ENCODE peak calls at places on chromosomes 1 and 21, in six cellular contexts. One of them, this sample, is unnamed.

GRCh38 chr1:101175886-101176285 is 60.9 kb upstream of the S1PR1 start:
- DNase-seq in body of pancreas: no peak
- DNase-seq in prostate gland: no peak
- DNase-seq in RWPE2: no peak
- DNase-seq in MM.1S: no peak
- DNase-seq in fibroblast of lung: peak; percentile 10
- DNase-seq in this sample: no peak

GRCh38 chr1:203661572-203661971 is 34.9 kb downstream of the ATP2B4 start:
- DNase-seq in body of pancreas: peak; percentile 91
- DNase-seq in prostate gland: no peak
- DNase-seq in RWPE2: no peak
- DNase-seq in MM.1S: no peak
- DNase-seq in fibroblast of lung: no peak
- DNase-seq in this sample: no peak

GRCh38 chr1:221712198-221712684 is 29.6 kb downstream of the DUSP10 start:
- DNase-seq in body of pancreas: no peak
- DNase-seq in prostate gland: no peak
- DNase-seq in RWPE2: no peak
- DNase-seq in MM.1S: no peak
- DNase-seq in fibroblast of lung: peak; percentile 97
- DNase-seq in this sample: peak; percentile 51

GRCh38 chr1:11690669-11691301 is 725 bp upstream of the DRAXIN start:
- DNase-seq in body of pancreas: no peak
- DNase-seq in prostate gland: no peak
- DNase-seq in RWPE2: no peak
- DNase-seq in MM.1S: no peak
- DNase-seq in fibroblast of lung: no peak
- DNase-seq in this sample: no peak

GRCh38 chr1:109392788-109393580 is 4.7 kb downstream of the SORT1 start:
- DNase-seq in body of pancreas: peak; percentile 63
- DNase-seq in prostate gland: peak; percentile 70
- DNase-seq in RWPE2: no peak
- DNase-seq in MM.1S: no peak
- DNase-seq in fibroblast of lung: peak; percentile 56
- DNase-seq in this sample: peak; percentile 31

GRCh38 chr1:17485280-17485679 is 45.8 kb upstream of the RCC2 start:
- DNase-seq in body of pancreas: peak; percentile 23
- DNase-seq in prostate gland: no peak
- DNase-seq in RWPE2: no peak
- DNase-seq in MM.1S: peak; percentile 37
- DNase-seq in fibroblast of lung: no peak
- DNase-seq in this sample: peak; percentile 38

GRCh38 chr1:177008653-177009052 is 155.9 kb downstream of the ASTN1 start:
- DNase-seq in body of pancreas: no peak
- DNase-seq in prostate gland: no peak
- DNase-seq in RWPE2: no peak
- DNase-seq in MM.1S: no peak
- DNase-seq in fibroblast of lung: no peak
- DNase-seq in this sample: no peak

GRCh38 chr1:91608876-91609275 is 108.2 kb downstream of the CDC7 start:
- DNase-seq in body of pancreas: no peak
- DNase-seq in prostate gland: no peak
- DNase-seq in RWPE2: no peak
- DNase-seq in MM.1S: no peak
- DNase-seq in fibroblast of lung: peak; percentile 55
- DNase-seq in this sample: peak; percentile 6

GRCh38 chr1:92679980-92680379 is 104.9 kb downstream of the EVI5 start:
- DNase-seq in body of pancreas: no peak
- DNase-seq in prostate gland: no peak
- DNase-seq in RWPE2: no peak
- DNase-seq in MM.1S: no peak
- DNase-seq in fibroblast of lung: no peak
- DNase-seq in this sample: no peak

GRCh38 chr1:183966487-183966886 is 71.0 kb downstream of the COLGALT2 start:
- DNase-seq in body of pancreas: no peak
- DNase-seq in prostate gland: no peak
- DNase-seq in RWPE2: no peak
- DNase-seq in MM.1S: no peak
- DNase-seq in fibroblast of lung: no peak
- DNase-seq in this sample: no peak

GRCh38 chr1:209651148-209651547 is 1.1 kb downstream of the LAMB3 start:
- DNase-seq in body of pancreas: peak; percentile 73
- DNase-seq in prostate gland: peak; percentile 68
- DNase-seq in RWPE2: no peak
- DNase-seq in MM.1S: peak; percentile 44
- DNase-seq in fibroblast of lung: peak; percentile 75
- DNase-seq in this sample: peak; percentile 99

GRCh38 chr1:53390261-53390660 is 62.4 kb upstream of the LRP8 start:
- DNase-seq in body of pancreas: peak; percentile 22
- DNase-seq in prostate gland: peak; percentile 32
- DNase-seq in RWPE2: no peak
- DNase-seq in MM.1S: no peak
- DNase-seq in fibroblast of lung: no peak
- DNase-seq in this sample: no peak

GRCh38 chr1:19197849-19198248 is 12.2 kb downstream of the UBR4 start:
- DNase-seq in body of pancreas: no peak
- DNase-seq in prostate gland: no peak
- DNase-seq in RWPE2: no peak
- DNase-seq in MM.1S: no peak
- DNase-seq in fibroblast of lung: no peak
- DNase-seq in this sample: no peak

GRCh38 chr1:99645199-99645598 is 714 bp upstream of the PALMD start:
- DNase-seq in body of pancreas: peak; percentile 28
- DNase-seq in prostate gland: peak; percentile 68
- DNase-seq in RWPE2: no peak
- DNase-seq in MM.1S: no peak
- DNase-seq in fibroblast of lung: peak; percentile 57
- DNase-seq in this sample: peak; percentile 97

GRCh38 chr1:230891413-230891812 is 23.1 kb upstream of the C1orf198 start:
- DNase-seq in body of pancreas: no peak
- DNase-seq in prostate gland: no peak
- DNase-seq in RWPE2: no peak
- DNase-seq in MM.1S: no peak
- DNase-seq in fibroblast of lung: no peak
- DNase-seq in this sample: peak; percentile 43

GRCh38 chr1:22808186-22808845 is 97.7 kb downstream of the EPHB2 start:
- DNase-seq in body of pancreas: no peak
- DNase-seq in prostate gland: no peak
- DNase-seq in RWPE2: no peak
- DNase-seq in MM.1S: no peak
- DNase-seq in fibroblast of lung: peak; percentile 94
- DNase-seq in this sample: peak; percentile 33

GRCh38 chr1:31786366-31787060 is 22.4 kb upstream of the ADGRB2 start:
- DNase-seq in body of pancreas: no peak
- DNase-seq in prostate gland: no peak
- DNase-seq in RWPE2: peak; percentile 45
- DNase-seq in MM.1S: no peak
- DNase-seq in fibroblast of lung: no peak
- DNase-seq in this sample: no peak

GRCh38 chr1:77220687-77221463 is 1.6 kb upstream of the PIGK start:
- DNase-seq in body of pancreas: no peak
- DNase-seq in prostate gland: no peak
- DNase-seq in RWPE2: no peak
- DNase-seq in MM.1S: no peak
- DNase-seq in fibroblast of lung: peak; percentile 77
- DNase-seq in this sample: peak; percentile 72

GRCh38 chr1:8477199-8477982 is 159.5 kb downstream of the SLC45A1 start:
- DNase-seq in body of pancreas: no peak
- DNase-seq in prostate gland: no peak
- DNase-seq in RWPE2: no peak
- DNase-seq in MM.1S: peak; percentile 90
- DNase-seq in fibroblast of lung: peak; percentile 81
- DNase-seq in this sample: no peak

GRCh38 chr1:208235983-208236761 is 8.0 kb downstream of the PLXNA2 start:
- DNase-seq in body of pancreas: peak; percentile 53
- DNase-seq in prostate gland: no peak
- DNase-seq in RWPE2: no peak
- DNase-seq in MM.1S: no peak
- DNase-seq in fibroblast of lung: peak; percentile 80
- DNase-seq in this sample: peak; percentile 83

GRCh38 chr1:202304370-202304769 is 37.4 kb downstream of the UBE2T start:
- DNase-seq in body of pancreas: no peak
- DNase-seq in prostate gland: no peak
- DNase-seq in RWPE2: no peak
- DNase-seq in MM.1S: no peak
- DNase-seq in fibroblast of lung: no peak
- DNase-seq in this sample: no peak

GRCh38 chr21:42737969-42738590 is 84.7 kb downstream of the PDE9A start:
- DNase-seq in body of pancreas: peak; percentile 28
- DNase-seq in prostate gland: no peak
- DNase-seq in RWPE2: no peak
- DNase-seq in MM.1S: no peak
- DNase-seq in fibroblast of lung: no peak
- DNase-seq in this sample: no peak

GRCh38 chr1:184143449-184143848 is 91.9 kb downstream of the TSEN15 start:
- DNase-seq in body of pancreas: no peak
- DNase-seq in prostate gland: no peak
- DNase-seq in RWPE2: no peak
- DNase-seq in MM.1S: no peak
- DNase-seq in fibroblast of lung: no peak
- DNase-seq in this sample: no peak

GRCh38 chr1:210687582-210688279 is 359.0 kb downstream of the HHAT start:
- DNase-seq in body of pancreas: no peak
- DNase-seq in prostate gland: no peak
- DNase-seq in RWPE2: no peak
- DNase-seq in MM.1S: no peak
- DNase-seq in fibroblast of lung: peak; percentile 79
- DNase-seq in this sample: peak; percentile 71

GRCh38 chr1:219460561-219461511 is 152.1 kb downstream of the ZC3H11B start:
- DNase-seq in body of pancreas: no peak
- DNase-seq in prostate gland: no peak
- DNase-seq in RWPE2: no peak
- DNase-seq in MM.1S: no peak
- DNase-seq in fibroblast of lung: peak; percentile 27
- DNase-seq in this sample: peak; percentile 60

GRCh38 chr1:214581785-214582184 is 21.2 kb upstream of the CENPF start:
- DNase-seq in body of pancreas: no peak
- DNase-seq in prostate gland: no peak
- DNase-seq in RWPE2: peak; percentile 66
- DNase-seq in MM.1S: no peak
- DNase-seq in fibroblast of lung: peak; percentile 96
- DNase-seq in this sample: peak; percentile 100

GRCh38 chr1:160605205-160605604 is 25.9 kb upstream of the CD84 start:
- DNase-seq in body of pancreas: no peak
- DNase-seq in prostate gland: no peak
- DNase-seq in RWPE2: no peak
- DNase-seq in MM.1S: no peak
- DNase-seq in fibroblast of lung: no peak
- DNase-seq in this sample: no peak
- TF ChIP-seq CTCF in body of pancreas: no peak
- TF ChIP-seq CTCF in prostate gland: no peak
- TF ChIP-seq CTCF in RWPE2: no peak
- TF ChIP-seq CTCF in MM.1S: peak; percentile 2
- TF ChIP-seq CTCF in fibroblast of lung: no peak
- TF ChIP-seq CTCF in this sample: no peak

GRCh38 chr1:54488065-54488750 is 59.8 kb upstream of the ACOT11 start:
- DNase-seq in body of pancreas: peak; percentile 94
- DNase-seq in prostate gland: peak; percentile 89
- DNase-seq in RWPE2: peak; percentile 85
- DNase-seq in MM.1S: peak; percentile 86
- DNase-seq in fibroblast of lung: peak; percentile 83
- DNase-seq in this sample: peak; percentile 88
- TF ChIP-seq CTCF in body of pancreas: peak; percentile 39
- TF ChIP-seq CTCF in prostate gland: peak; percentile 38
- TF ChIP-seq CTCF in RWPE2: no peak
- TF ChIP-seq CTCF in MM.1S: no peak
- TF ChIP-seq CTCF in fibroblast of lung: peak; percentile 9
- TF ChIP-seq CTCF in this sample: no peak

GRCh38 chr1:114668784-114669561 is 876 bp downstream of the DENND2C start:
- DNase-seq in body of pancreas: peak; percentile 24
- DNase-seq in prostate gland: no peak
- DNase-seq in RWPE2: no peak
- DNase-seq in MM.1S: peak; percentile 10
- DNase-seq in fibroblast of lung: peak; percentile 53
- DNase-seq in this sample: peak; percentile 63

GRCh38 chr1:114669562-114670082 is at the start of gene DENND2C:
- DNase-seq in body of pancreas: no peak
- DNase-seq in prostate gland: no peak
- DNase-seq in RWPE2: no peak
- DNase-seq in MM.1S: peak; percentile 41
- DNase-seq in fibroblast of lung: no peak
- DNase-seq in this sample: no peak

GRCh38 chr1:114671939-114672275 is 2.1 kb upstream of the DENND2C start:
- DNase-seq in body of pancreas: no peak
- DNase-seq in prostate gland: no peak
- DNase-seq in RWPE2: no peak
- DNase-seq in MM.1S: peak; percentile 14
- DNase-seq in fibroblast of lung: no peak
- DNase-seq in this sample: no peak

GRCh38 chr1:114670083-114671010 is 498 bp upstream of the DENND2C start:
- DNase-seq in body of pancreas: peak; percentile 96
- DNase-seq in prostate gland: peak; percentile 95
- DNase-seq in RWPE2: peak; percentile 92
- DNase-seq in MM.1S: peak; percentile 85
- DNase-seq in fibroblast of lung: peak; percentile 84
- DNase-seq in this sample: peak; percentile 95

GRCh38 chr1:114671011-114671938 is 1.4 kb upstream of the DENND2C start:
- DNase-seq in body of pancreas: no peak
- DNase-seq in prostate gland: no peak
- DNase-seq in RWPE2: no peak
- DNase-seq in MM.1S: peak; percentile 10
- DNase-seq in fibroblast of lung: peak; percentile 15
- DNase-seq in this sample: peak; percentile 38
- TF ChIP-seq CTCF in body of pancreas: peak; percentile 46
- TF ChIP-seq CTCF in prostate gland: peak; percentile 67
- TF ChIP-seq CTCF in RWPE2: peak; percentile 87
- TF ChIP-seq CTCF in MM.1S: peak; percentile 34
- TF ChIP-seq CTCF in fibroblast of lung: peak; percentile 37
- TF ChIP-seq CTCF in this sample: peak; percentile 43

GRCh38 chr1:59013276-59013927 is 229.6 kb upstream of the JUN start:
- DNase-seq in body of pancreas: peak; percentile 75
- DNase-seq in prostate gland: peak; percentile 70
- DNase-seq in RWPE2: no peak
- DNase-seq in MM.1S: peak; percentile 40
- DNase-seq in fibroblast of lung: peak; percentile 38
- DNase-seq in this sample: peak; percentile 44
- TF ChIP-seq CTCF in body of pancreas: peak; percentile 20
- TF ChIP-seq CTCF in prostate gland: peak; percentile 17
- TF ChIP-seq CTCF in RWPE2: no peak
- TF ChIP-seq CTCF in MM.1S: no peak
- TF ChIP-seq CTCF in fibroblast of lung: no peak
- TF ChIP-seq CTCF in this sample: no peak

DNA sequence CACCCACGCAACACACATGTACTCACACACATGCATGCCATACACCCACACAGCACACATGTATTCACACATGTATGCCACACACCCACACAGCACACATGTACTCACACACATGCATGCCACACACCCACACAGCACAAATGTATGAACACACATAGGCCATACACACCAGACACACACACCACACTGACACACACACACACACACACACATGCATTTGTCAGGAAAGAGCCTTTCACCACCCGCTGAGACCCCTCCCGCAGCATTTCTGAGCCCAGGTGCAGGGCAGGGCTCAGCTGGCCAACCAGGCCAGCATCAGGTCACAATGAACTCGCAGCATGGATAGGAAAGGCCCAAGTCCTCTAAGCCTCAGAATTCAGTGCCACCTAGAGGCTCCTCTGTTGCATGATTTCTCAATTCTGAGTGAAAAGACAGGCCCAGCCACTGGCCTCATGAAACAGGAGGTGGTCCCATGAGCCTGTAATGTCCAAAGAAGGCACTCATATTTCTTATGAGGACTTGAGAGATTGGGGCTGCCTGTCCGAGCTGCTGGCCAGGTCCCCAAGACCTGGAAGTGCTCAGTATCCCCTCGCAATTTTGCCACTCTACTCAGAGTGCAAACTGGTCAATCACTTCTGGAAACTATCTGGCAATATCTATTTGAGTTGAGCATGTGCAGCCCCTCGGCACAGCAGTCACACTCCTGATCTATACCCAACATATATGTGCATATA is 57.3 kb downstream of the PSMG1 start:
- DNase-seq in body of pancreas: peak; percentile 32
- DNase-seq in prostate gland: peak; percentile 62
- DNase-seq in RWPE2: no peak
- DNase-seq in MM.1S: peak; percentile 31
- DNase-seq in fibroblast of lung: peak; percentile 67
- DNase-seq in this sample: peak; percentile 78
- TF ChIP-seq CTCF in body of pancreas: peak; percentile 58
- TF ChIP-seq CTCF in prostate gland: peak; percentile 80
- TF ChIP-seq CTCF in RWPE2: peak; percentile 72
- TF ChIP-seq CTCF in MM.1S: peak; percentile 39
- TF ChIP-seq CTCF in fibroblast of lung: peak; percentile 75
- TF ChIP-seq CTCF in this sample: peak; percentile 72